ENCODE peak calls at places on chromosomes 3 and 15, in ten cellular contexts. Y is fibroblast of lung, D is mammary epithelial cell, S is A549, I is mesendoderm, W is hepatocyte, X is GM23248, Q is K562, B is neuronal stem cell, F is IMR-90. O is an unnamed sample. For H3K4me1, the result is how much of the 10 kb centered on the place peaks cover.

GRCh38 chr3:83523470-83524073 is 1435.2 kb upstream of the CADM2 start:
- DNase-seq in Y (peak), D (peak), S (peak), I (peak), W (peak), X (peak), Q (no peak), B (peak), F (no peak), O (peak)

GRCh38 chr3:162973518-162973917 is 1476.9 kb downstream of the OTOL1 start:
- DNase-seq in Y (no peak), D (no peak), S (no peak), I (no peak), W (no peak), X (no peak), Q (no peak), B (no peak), F (no peak), O (no peak)

GRCh38 chr3:188962253-188963247 is 209.2 kb upstream of the TPRG1 start:
- DNase-seq in Y (no peak), D (peak), S (no peak), I (no peak), W (no peak), X (no peak), Q (no peak), B (no peak), F (no peak), O (no peak)

GRCh38 chr3:33146791-33147445 is 33.1 kb downstream of the CRTAP start:
- DNase-seq in Y (peak), D (no peak), S (no peak), I (no peak), W (no peak), X (peak), Q (no peak), B (no peak), F (peak), O (no peak)

GRCh38 chr3:11514191-11514770 is 129.4 kb downstream of the VGLL4 start:
- DNase-seq in Y (peak), D (no peak), S (no peak), I (no peak), W (peak), X (peak), Q (no peak), B (no peak), F (peak), O (no peak)

GRCh38 chr3:133989931-133990702 is 39.6 kb downstream of the SLCO2A1 start:
- DNase-seq in Y (no peak), D (no peak), S (no peak), I (no peak), W (no peak), X (no peak), Q (no peak), B (no peak), F (no peak), O (no peak)

GRCh38 chr15:29449136-29449535 is 179.5 kb upstream of the NSMCE3 start:
- DNase-seq in Y (no peak), D (no peak), S (no peak), I (peak), W (peak), X (peak), Q (no peak), B (peak), F (no peak), O (peak)

GRCh38 chr3:44439499-44440295 is 37.8 kb downstream of the ZNF445 start:
- DNase-seq in Y (peak), D (no peak), S (no peak), I (no peak), W (peak), X (no peak), Q (peak), B (no peak), F (peak), O (no peak)

GRCh38 chr3:57918123-57918837 is 89.9 kb upstream of the FLNB start:
- DNase-seq in Y (peak), D (peak), S (no peak), I (no peak), W (no peak), X (peak), Q (no peak), B (no peak), F (peak), O (no peak)

GRCh38 chr3:58537412-58538301 is 667 bp upstream of the ACOX2 start:
- DNase-seq in Y (no peak), D (no peak), S (no peak), I (no peak), W (no peak), X (peak), Q (no peak), B (no peak), F (no peak), O (no peak)

GRCh38 chr3:47414666-47415587 is 34.1 kb downstream of the PTPN23 start:
- DNase-seq in Y (no peak), D (no peak), S (no peak), I (no peak), W (no peak), X (no peak), Q (no peak), B (no peak), F (no peak), O (no peak)

GRCh38 chr3:163745204-163745603 is 1333.1 kb downstream of the SI start:
- DNase-seq in Y (no peak), D (no peak), S (no peak), I (no peak), W (no peak), X (no peak), Q (no peak), B (no peak), F (no peak), O (no peak)

GRCh38 chr3:37200141-37200540 is 25.8 kb upstream of the LRRFIP2 start:
- DNase-seq in Y (no peak), D (no peak), S (no peak), I (peak), W (no peak), X (no peak), Q (no peak), B (no peak), F (no peak), O (no peak)

GRCh38 chr15:35437157-35437556 is 108.8 kb downstream of the DPH6 start:
- DNase-seq in Y (peak), D (no peak), S (no peak), I (peak), W (no peak), X (peak), Q (peak), B (no peak), F (peak), O (peak)

GRCh38 chr3:122513386-122514122 is 1.2 kb downstream of the KPNA1 start:
- DNase-seq in Y (no peak), D (no peak), S (no peak), I (peak), W (no peak), X (peak), Q (no peak), B (peak), F (peak), O (peak)

GRCh38 chr3:35965908-35966307 is 326.6 kb downstream of the ARPP21 start:
- DNase-seq in Y (peak), D (peak), S (peak), I (peak), W (peak), X (peak), Q (no peak), B (peak), F (peak), O (peak)

GRCh38 chr3:430186-430585 is 233.6 kb downstream of the CHL1 start:
- DNase-seq in Y (no peak), D (no peak), S (no peak), I (no peak), W (no peak), X (no peak), Q (no peak), B (no peak), F (no peak), O (no peak)

GRCh38 chr3:175346573-175347356 is 487.6 kb downstream of the NAALADL2 start:
- DNase-seq in Y (peak), D (peak), S (no peak), I (no peak), W (peak), X (peak), Q (no peak), B (no peak), F (peak), O (no peak)

GRCh38 chr15:94327356-94327936 is 96.1 kb downstream of the MCTP2 start:
- DNase-seq in Y (peak), D (peak), S (peak), I (peak), W (peak), X (peak), Q (peak), B (no peak), F (peak), O (peak)

GRCh38 chr3:120162400-120162799 is 68.2 kb upstream of the GSK3B start:
- DNase-seq in Y (no peak), D (peak), S (no peak), I (no peak), W (no peak), X (peak), Q (no peak), B (no peak), F (peak), O (no peak)

DNA sequence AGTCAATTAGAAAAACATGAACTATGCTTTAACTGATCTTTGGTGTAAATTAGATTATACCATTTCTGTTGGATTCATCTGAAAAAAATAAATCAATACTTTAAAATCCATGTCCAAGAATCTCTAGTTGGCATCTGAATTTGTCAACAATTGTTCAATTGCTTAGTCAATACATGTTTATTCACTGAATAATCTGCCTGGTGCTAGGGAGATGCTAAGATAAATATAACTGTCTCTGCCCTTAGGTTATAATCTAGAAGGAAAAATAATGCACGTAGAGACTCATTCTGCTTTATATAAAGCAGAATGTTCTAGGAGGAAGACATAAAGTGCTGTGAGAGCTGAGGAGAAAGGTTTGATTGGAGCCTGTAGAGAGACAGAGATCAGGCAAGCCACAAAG is 537.2 kb upstream of the IL12A start:
- DNase-seq in Y (no peak), D (no peak), S (no peak), I (no peak), W (no peak), X (peak), Q (no peak), B (no peak), F (no peak), O (no peak)
- H3K4me2 ChIP-seq in Y (no peak), D (no peak), S (no peak), I (no peak), W (no peak), X (no peak), Q (no peak), B (no peak), F (no peak), O (no peak)

DNA sequence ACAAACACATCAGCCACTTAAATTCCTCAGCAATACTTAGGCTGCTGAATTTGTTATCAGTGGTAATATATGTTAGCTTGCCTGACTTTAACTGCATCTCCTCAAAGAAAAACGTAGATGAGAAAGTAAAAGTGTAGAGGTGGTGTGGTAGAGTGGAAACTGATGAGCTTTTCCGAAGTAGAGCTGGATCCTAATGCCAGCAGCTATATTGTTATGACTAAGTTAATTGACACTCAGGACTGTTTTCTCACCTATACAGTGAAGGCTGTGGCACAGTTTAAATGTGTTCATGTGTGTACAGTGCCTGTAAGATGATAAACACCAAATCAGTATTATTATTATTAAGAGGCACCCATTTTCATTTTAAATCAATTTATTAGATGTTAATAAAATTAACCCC is 174.9 kb downstream of the TNIK start:
- DNase-seq in Y (no peak), D (peak), S (no peak), I (no peak), W (no peak), X (peak), Q (no peak), B (no peak), F (no peak), O (no peak)
- H3K4me1 ChIP-seq in Y (under half), D (under half), S (under half), I (under half), W (under half), X (under half), Q (under half), B (under half), F (under half), O (under half)

GRCh38 chr3:72679540-72680198 is 168.6 kb downstream of the SHQ1 start:
- DNase-seq in Y (peak), D (peak), S (no peak), I (peak), W (no peak), X (peak), Q (no peak), B (no peak), F (no peak), O (no peak)

GRCh38 chr3:72678380-72678779 is 169.9 kb downstream of the SHQ1 start:
- DNase-seq in Y (no peak), D (peak), S (no peak), I (no peak), W (no peak), X (no peak), Q (no peak), B (no peak), F (no peak), O (no peak)

GRCh38 chr3:72681598-72681997 is 166.6 kb downstream of the SHQ1 start:
- DNase-seq in Y (no peak), D (no peak), S (no peak), I (no peak), W (no peak), X (no peak), Q (no peak), B (no peak), F (no peak), O (no peak)

GRCh38 chr3:72680766-72681165 is 167.5 kb downstream of the SHQ1 start:
- DNase-seq in Y (no peak), D (no peak), S (no peak), I (no peak), W (no peak), X (no peak), Q (no peak), B (no peak), F (no peak), O (no peak)

DNA sequence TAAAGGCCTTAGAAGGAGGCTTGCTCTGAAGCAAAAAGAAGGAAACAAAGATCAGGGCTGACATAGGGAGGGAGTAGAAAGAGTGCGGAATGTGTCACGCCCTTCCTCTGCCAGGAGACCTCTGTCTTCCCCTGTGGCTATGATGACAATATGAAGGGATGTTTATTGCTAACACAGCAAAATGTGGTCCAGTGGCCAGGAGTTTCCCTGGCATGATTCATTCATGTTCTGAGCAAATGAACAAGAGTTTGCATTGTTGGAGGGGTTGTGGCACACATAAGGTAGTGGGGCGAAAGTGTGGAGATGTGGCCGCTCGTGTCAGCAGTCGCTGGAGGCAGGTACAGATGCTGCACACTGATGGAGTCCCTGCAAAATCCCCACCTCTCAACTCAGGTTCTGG is 169.4 kb downstream of the SHQ1 start:
- DNase-seq in Y (no peak), D (peak), S (no peak), I (no peak), W (peak), X (peak), Q (no peak), B (no peak), F (no peak), O (no peak)
- H3K4me3 ChIP-seq in Y (no peak), D (no peak), S (no peak), I (no peak), W (no peak), X (no peak), Q (no peak), B (no peak), F (no peak), O (no peak)

GRCh38 chr3:115553796-115554495 is 69.4 kb upstream of the GAP43 start:
- DNase-seq in Y (peak), D (no peak), S (no peak), I (no peak), W (no peak), X (no peak), Q (no peak), B (no peak), F (no peak), O (no peak)
- H3K4me2 ChIP-seq in Y (no peak), D (no peak), S (no peak), I (no peak), W (no peak), X (no peak), Q (no peak), B (no peak), F (no peak), O (no peak)

DNA sequence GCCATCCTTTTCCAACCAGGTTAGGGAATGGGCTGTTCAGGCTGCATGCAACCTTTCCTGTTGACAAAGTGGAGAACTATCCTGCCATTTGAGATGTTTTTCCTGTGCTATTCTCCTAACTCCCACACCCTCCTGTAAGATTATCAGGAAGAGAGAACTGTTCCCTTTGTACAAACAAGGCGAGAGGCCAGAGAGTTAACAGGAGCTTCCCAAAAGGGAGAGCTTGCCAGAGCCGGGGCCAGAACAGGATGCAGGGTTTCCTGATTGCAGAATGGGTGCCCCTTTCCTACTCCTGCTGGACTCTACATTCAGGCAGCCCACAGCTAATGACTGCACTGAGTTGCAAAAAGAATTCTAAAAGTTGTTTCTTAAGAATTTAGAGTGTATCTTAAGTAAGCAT is 17.1 kb downstream of the PML start:
- DNase-seq in Y (peak), D (no peak), S (no peak), I (no peak), W (no peak), X (peak), Q (no peak), B (no peak), F (peak), O (no peak)
- H3K4me1 ChIP-seq in Y (under half), D (under half), S (under half), I (under half), W (under half), X (under half), Q (under half), B (under half), F (under half), O (under half)

GRCh38 chr3:22621205-22621809 is 581.8 kb upstream of the UBE2E2 start:
- DNase-seq in Y (no peak), D (no peak), S (no peak), I (peak), W (no peak), X (no peak), Q (no peak), B (no peak), F (no peak), O (no peak)
- H3K4me3 ChIP-seq in Y (no peak), D (no peak), S (no peak), I (no peak), W (no peak), X (no peak), Q (no peak), B (no peak), F (no peak), O (no peak)

DNA sequence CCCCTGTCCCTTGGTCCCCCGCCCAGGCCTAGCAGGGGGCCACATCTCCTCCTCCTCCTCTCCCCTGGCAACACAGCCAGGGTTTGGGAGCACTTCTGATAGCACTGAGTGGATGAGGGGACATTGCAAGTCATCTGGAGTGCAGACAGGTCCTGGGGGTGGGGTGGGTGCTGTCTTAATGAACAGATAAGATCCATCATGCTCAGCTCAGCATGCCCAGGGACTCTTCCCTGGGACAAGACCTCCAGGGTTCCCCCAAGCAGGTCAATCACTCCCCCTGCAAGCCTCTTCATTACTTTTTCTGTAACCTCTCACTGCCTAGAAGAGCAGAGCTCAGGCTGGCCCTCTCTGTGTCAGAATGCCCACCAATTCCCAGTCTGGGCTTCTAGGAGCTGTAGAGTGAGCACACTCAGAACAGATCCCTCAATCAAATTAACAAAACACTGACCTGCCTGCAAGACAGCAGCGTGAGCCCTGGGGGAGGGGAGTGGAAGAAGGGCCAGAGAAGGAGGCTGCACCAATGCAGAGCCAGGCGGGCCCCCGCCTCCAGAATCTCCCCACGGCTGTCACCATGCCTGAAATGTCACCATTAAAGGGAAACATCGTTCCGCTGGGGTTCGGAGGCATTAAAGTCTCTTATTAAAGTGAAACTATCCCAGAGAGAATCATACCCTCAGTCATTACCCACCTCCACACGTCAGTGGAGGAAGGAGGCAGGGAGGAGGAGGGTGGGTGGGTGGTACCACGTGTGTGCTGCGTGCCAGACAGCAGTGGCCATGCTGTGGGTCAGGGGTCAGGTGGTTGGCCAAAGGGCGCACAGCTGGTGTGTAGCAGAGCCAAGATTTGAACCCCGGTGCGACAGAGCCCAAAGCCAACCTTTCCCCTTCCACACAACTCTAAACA is 114.7 kb upstream of the LINGO1 start:
- DNase-seq in Y (no peak), D (no peak), S (no peak), I (no peak), W (no peak), X (no peak), Q (peak), B (no peak), F (no peak), O (no peak)
- H3K4me2 ChIP-seq in Y (no peak), D (peak), S (peak), I (no peak), W (no peak), X (no peak), Q (no peak), B (peak), F (no peak), O (no peak)

GRCh38 chr3:13087320-13087985 is 14.2 kb upstream of the IQSEC1 start:
- DNase-seq in Y (no peak), D (no peak), S (no peak), I (no peak), W (no peak), X (no peak), Q (no peak), B (no peak), F (no peak), O (no peak)
- H3K4me1 ChIP-seq in Y (under half), D (under half), S (under half), I (under half), W (under half), X (under half), Q (under half), B (under half), F (under half), O (under half)

O was measured in neural progenitor cell.